ENCODE peak calls at places on chromosomes 12 and 14, in four cellular contexts. Y, U, M and Z are unnamed samples.

GRCh38 chr12:59578239-59578638 is 17.6 kb upstream of the SLC16A7 start:
- DNase-seq in Y (no peak), U (no peak), M (no peak), Z (no peak)

GRCh38 chr14:96080571-96080970 is 41.4 kb downstream of the C14orf132 start:
- DNase-seq in Y (no peak), U (no peak), M (no peak), Z (no peak)

GRCh38 chr12:12736759-12737676 is 19.9 kb downstream of the CDKN1B start:
- DNase-seq in Y (peak), U (peak), M (peak), Z (peak)

GRCh38 chr14:23104591-23105347 is at the start of gene CIROP:
- DNase-seq in Y (no peak), U (no peak), M (no peak), Z (no peak)

GRCh38 chr12:106585862-106586534 is 3.2 kb downstream of the RFX4 start:
- DNase-seq in Y (peak), U (peak), M (no peak), Z (no peak)

GRCh38 chr12:77537648-77538047 is 293.0 kb upstream of the NAV3 start:
- DNase-seq in Y (no peak), U (no peak), M (no peak), Z (no peak)

GRCh38 chr14:49552630-49553029 is 33.5 kb downstream of the RPS29 start:
- DNase-seq in Y (no peak), U (no peak), M (no peak), Z (no peak)

GRCh38 chr12:93200291-93200917 is 177.3 kb upstream of the NUDT4 start:
- DNase-seq in Y (no peak), U (no peak), M (no peak), Z (no peak)

GRCh38 chr12:131357152-131357747 is 353.6 kb upstream of the SFSWAP start:
- DNase-seq in Y (no peak), U (no peak), M (no peak), Z (no peak)

GRCh38 chr14:90911121-90911520 is 94.9 kb upstream of the TTC7B start:
- DNase-seq in Y (no peak), U (no peak), M (no peak), Z (peak)

GRCh38 chr14:90434370-90435020 is 37.7 kb downstream of the CALM1 start:
- DNase-seq in Y (no peak), U (no peak), M (no peak), Z (no peak)

GRCh38 chr12:23906329-23906728 is 43.1 kb downstream of the SOX5 start:
- DNase-seq in Y (peak), U (no peak), M (no peak), Z (peak)

GRCh38 chr12:11754256-11754655 is 104.8 kb downstream of the ETV6 start:
- DNase-seq in Y (no peak), U (no peak), M (no peak), Z (no peak)

GRCh38 chr14:104223101-104223809 is 84.9 kb downstream of the KIF26A start:
- DNase-seq in Y (no peak), U (no peak), M (no peak), Z (no peak)

GRCh38 chr12:24880732-24881131 is 68.2 kb downstream of the BCAT1 start:
- DNase-seq in Y (no peak), U (no peak), M (no peak), Z (no peak)

GRCh38 chr14:49173765-49174373 is 412.3 kb downstream of the RPS29 start:
- DNase-seq in Y (peak), U (peak), M (peak), Z (peak)

GRCh38 chr12:131900397-131900796 is 6.0 kb downstream of the ULK1 start:
- DNase-seq in Y (no peak), U (no peak), M (no peak), Z (no peak)

GRCh38 chr14:42715316-42715715 is 1108.6 kb downstream of the LRFN5 start:
- DNase-seq in Y (no peak), U (no peak), M (no peak), Z (no peak)

GRCh38 chr12:71947645-71948105 is 9.0 kb downstream of the TPH2 start:
- DNase-seq in Y (peak), U (peak), M (no peak), Z (no peak)

GRCh38 chr12:122368361-122369073 is 54.0 kb downstream of the CLIP1 start:
- DNase-seq in Y (no peak), U (peak), M (no peak), Z (peak)

GRCh38 chr14:36227802-36228201 is 51.3 kb upstream of the PTCSC3 start:
- DNase-seq in Y (no peak), U (no peak), M (no peak), Z (no peak)

GRCh38 chr14:36238666-36239363 is 62.3 kb upstream of the PTCSC3 start:
- DNase-seq in Y (no peak), U (no peak), M (no peak), Z (peak)

GRCh38 chr12:130807309-130807708 is 31.7 kb downstream of the STX2 start:
- DNase-seq in Y (no peak), U (no peak), M (no peak), Z (no peak)

GRCh38 chr14:99382781-99383456 is 97.7 kb downstream of the SETD3 start:
- DNase-seq in Y (no peak), U (no peak), M (no peak), Z (peak)

GRCh38 chr12:109653896-109654295 is 59.7 kb upstream of the FAM222A start:
- DNase-seq in Y (no peak), U (no peak), M (no peak), Z (no peak)

GRCh38 chr12:115710104-115710564 is 567.4 kb downstream of the MED13L start:
- DNase-seq in Y (no peak), U (no peak), M (no peak), Z (no peak)

GRCh38 chr12:66321433-66321832 is 19.1 kb downstream of the HELB start:
- DNase-seq in Y (no peak), U (no peak), M (no peak), Z (no peak)

GRCh38 chr14:105312973-105313372 is 1.6 kb upstream of the PACS2 start:
- DNase-seq in Y (no peak), U (no peak), M (no peak), Z (no peak)

GRCh38 chr12:122978507-122978955 is 1.9 kb upstream of the ARL6IP4 start:
- DNase-seq in Y (no peak), U (no peak), M (no peak), Z (no peak)

GRCh38 chr12:24073170-24073810 is 123.8 kb upstream of the SOX5 start:
- DNase-seq in Y (no peak), U (no peak), M (no peak), Z (no peak)

GRCh38 chr12:40314927-40315326 is 90.1 kb downstream of the LRRK2 start:
- DNase-seq in Y (no peak), U (no peak), M (no peak), Z (no peak)

GRCh38 chr12:90043264-90043663 is 334.6 kb upstream of the ATP2B1 start:
- DNase-seq in Y (no peak), U (no peak), M (no peak), Z (no peak)

GRCh38 chr14:91980157-91980556 is 32.7 kb upstream of the FBLN5 start:
- DNase-seq in Y (no peak), U (no peak), M (peak), Z (no peak)